ENCODE peak calls at places on chromosomes 16 and 17, in eight cellular contexts. I is activated CD4-positive, alpha-beta T cell treated with anti-CD3 and anti-CD28 coated beads for 36 hours; Z is aorta; N is KG1; R is GM13976; L is NCI-H1417; T is GM13977; G is stimulated activated CD4-positive, alpha-beta T cell treated with anti-CD3 and anti-CD28 coated beads, Interleukin-1b, Interleukin-23, amount 100 ng/mL, for 4 hours. K is an unnamed sample.

GRCh38 chr17:37849617-37849972 is 74.6 kb upstream of the TBC1D3K start:
- DNase-seq in I (no peak), Z (no peak), N (no peak), R (no peak), L (no peak), T (no peak), G (no peak), K (no peak)

GRCh38 chr17:81483085-81483861 is 29.3 kb downstream of the ACTG1 start:
- DNase-seq in I (peak), Z (no peak), N (peak), R (peak), L (no peak), T (peak), G (no peak), K (peak)

GRCh38 chr17:29591737-29592624 is 951 bp upstream of the ANKRD13B start:
- DNase-seq in I (peak), Z (peak), N (peak), R (peak), L (peak), T (peak), G (peak), K (peak)

GRCh38 chr17:79707931-79708891 is 22.5 kb upstream of the ENPP7 start:
- DNase-seq in I (peak), Z (no peak), N (peak), R (peak), L (peak), T (peak), G (peak), K (peak)

GRCh38 chr17:48841395-48841831 is 10.6 kb downstream of the CALCOCO2 start:
- DNase-seq in I (peak), Z (no peak), N (peak), R (peak), L (no peak), T (peak), G (no peak), K (peak)

GRCh38 chr16:79434771-79435170 is 165.8 kb downstream of the MAF start:
- DNase-seq in I (no peak), Z (no peak), N (no peak), R (no peak), L (no peak), T (no peak), G (no peak), K (no peak)

GRCh38 chr17:81409190-81409935 is 14.1 kb downstream of the BAHCC1 start:
- DNase-seq in I (no peak), Z (no peak), N (no peak), R (no peak), L (peak), T (no peak), G (no peak), K (peak)

GRCh38 chr17:65633988-65634387 is 72.5 kb upstream of the AXIN2 start:
- DNase-seq in I (no peak), Z (no peak), N (no peak), R (no peak), L (no peak), T (no peak), G (no peak), K (no peak)

GRCh38 chr17:77735341-77736206 is 222.9 kb upstream of the TNRC6C start:
- DNase-seq in I (no peak), Z (peak), N (no peak), R (no peak), L (peak), T (no peak), G (no peak), K (no peak)

GRCh38 chr17:14604920-14605599 is 304.2 kb downstream of the HS3ST3B1 start:
- DNase-seq in I (peak), Z (no peak), N (peak), R (no peak), L (no peak), T (no peak), G (no peak), K (peak)

GRCh38 chr17:60173304-60173807 is 23.6 kb downstream of the CA4 start:
- DNase-seq in I (no peak), Z (no peak), N (no peak), R (no peak), L (no peak), T (no peak), G (no peak), K (no peak)

GRCh38 chr16:4404967-4405696 is 11.3 kb downstream of the CORO7 start:
- DNase-seq in I (no peak), Z (peak), N (no peak), R (no peak), L (no peak), T (no peak), G (no peak), K (no peak)

GRCh38 chr17:43891851-43892671 is 15.3 kb downstream of the MPP2 start:
- DNase-seq in I (no peak), Z (no peak), N (no peak), R (no peak), L (no peak), T (no peak), G (no peak), K (no peak)

GRCh38 chr17:17519886-17520285 is 23.7 kb upstream of the RASD1 start:
- DNase-seq in I (no peak), Z (no peak), N (no peak), R (no peak), L (no peak), T (no peak), G (no peak), K (no peak)

GRCh38 chr16:2843526-2843925 is 13.4 kb downstream of the ZG16B start:
- DNase-seq in I (no peak), Z (no peak), N (no peak), R (no peak), L (no peak), T (no peak), G (no peak), K (no peak)

K was measured in AML-193.